ENCODE peak calls at places on chromosome 9, in nine cellular contexts. O, U, K, A, W, M, D, C and T are unnamed samples.

GRCh38 chr9:33814816-33815215 is 2.1 kb upstream of the UBE2R2 start:
- DNase-seq in O (no peak), U (no peak), K (no peak), A (no peak), W (no peak), M (no peak), D (no peak), C (no peak), T (no peak)

GRCh38 chr9:92180669-92181181 is 65.5 kb upstream of the SPTLC1 start:
- DNase-seq in O (no peak), U (no peak), K (no peak), A (peak), W (no peak), M (no peak), D (no peak), C (peak), T (peak)

GRCh38 chr9:136021891-136022681 is 60.9 kb upstream of the UBAC1 start:
- DNase-seq in O (no peak), U (peak), K (no peak), A (no peak), W (no peak), M (no peak), D (no peak), C (no peak), T (no peak)

GRCh38 chr9:114097613-114098020 is 1.5 kb downstream of the KIF12 start:
- DNase-seq in O (no peak), U (no peak), K (no peak), A (no peak), W (no peak), M (no peak), D (no peak), C (no peak), T (peak)

GRCh38 chr9:122445155-122445749 is 32.5 kb downstream of the OR1J1 start:
- DNase-seq in O (no peak), U (no peak), K (no peak), A (no peak), W (no peak), M (peak), D (no peak), C (no peak), T (peak)

GRCh38 chr9:103431809-103432208 is 436.7 kb downstream of the CYLC2 start:
- DNase-seq in O (no peak), U (no peak), K (no peak), A (no peak), W (no peak), M (no peak), D (no peak), C (no peak), T (no peak)

GRCh38 chr9:130433168-130433946 is 11.4 kb upstream of the ASS1 start:
- DNase-seq in O (peak), U (no peak), K (peak), A (no peak), W (peak), M (no peak), D (no peak), C (peak), T (peak)

GRCh38 chr9:103707181-103707580 is 386.9 kb upstream of the SMC2 start:
- DNase-seq in O (no peak), U (no peak), K (no peak), A (no peak), W (no peak), M (no peak), D (no peak), C (no peak), T (no peak)

GRCh38 chr9:76453785-76454184 is 5.2 kb upstream of the GCNT1 start:
- DNase-seq in O (no peak), U (no peak), K (no peak), A (no peak), W (no peak), M (no peak), D (no peak), C (no peak), T (no peak)

GRCh38 chr9:96015876-96016686 is 140.6 kb downstream of the ERCC6L2 start:
- DNase-seq in O (no peak), U (no peak), K (peak), A (no peak), W (no peak), M (no peak), D (no peak), C (no peak), T (no peak)